ENCODE peak calls at places on chromosomes 7 and 10, in four cellular contexts. One of them, this sample, is unnamed.

GRCh38 chr10:75788394-75789205 is 357.2 kb downstream of the LRMDA start:
- DNase-seq in GM12878: no peak
- DNase-seq in A549: no peak
- DNase-seq in HepG2: peak
- DNase-seq in this sample: no peak

GRCh38 chr10:44334621-44335184 is 50.2 kb downstream of the CXCL12 start:
- DNase-seq in GM12878: no peak
- DNase-seq in HepG2: no peak
- DNase-seq in A549: no peak
- DNase-seq in this sample: no peak

GRCh38 chr10:103578782-103579382 is 85.4 kb downstream of the NEURL1 start:
- DNase-seq in HepG2: peak
- DNase-seq in A549: peak
- DNase-seq in GM12878: no peak
- DNase-seq in this sample: peak

GRCh38 chr7:40527723-40528122 is 392.9 kb downstream of the SUGCT start:
- DNase-seq in GM12878: no peak
- DNase-seq in HepG2: no peak
- DNase-seq in A549: no peak
- DNase-seq in this sample: no peak

GRCh38 chr7:81161459-81162075 is 242.7 kb upstream of the SEMA3C start:
- DNase-seq in GM12878: no peak
- DNase-seq in HepG2: peak
- DNase-seq in A549: peak
- DNase-seq in this sample: peak

GRCh38 chr10:114869500-114869899 is 47.9 kb downstream of the FHIP2A start:
- DNase-seq in A549: no peak
- DNase-seq in GM12878: no peak
- DNase-seq in HepG2: no peak
- DNase-seq in this sample: no peak

GRCh38 chr10:13859979-13860619 is 273.3 kb downstream of the PRPF18 start:
- DNase-seq in GM12878: no peak
- DNase-seq in A549: no peak
- DNase-seq in HepG2: no peak
- DNase-seq in this sample: no peak

GRCh38 chr10:6601224-6601805 is 21.2 kb upstream of the PRKCQ start:
- DNase-seq in A549: no peak
- DNase-seq in GM12878: no peak
- DNase-seq in HepG2: no peak
- DNase-seq in this sample: no peak

GRCh38 chr7:157641866-157642265 is 305.1 kb downstream of the DNAJB6 start:
- DNase-seq in GM12878: no peak
- DNase-seq in HepG2: no peak
- DNase-seq in A549: no peak
- DNase-seq in this sample: no peak

GRCh38 chr7:81248420-81248819 is 329.6 kb upstream of the SEMA3C start:
- DNase-seq in A549: no peak
- DNase-seq in GM12878: no peak
- DNase-seq in HepG2: no peak
- DNase-seq in this sample: no peak

GRCh38 chr10:78331391-78331922 is 297.8 kb downstream of the RPS24 start:
- DNase-seq in A549: no peak
- DNase-seq in GM12878: no peak
- DNase-seq in HepG2: no peak
- DNase-seq in this sample: no peak

GRCh38 chr7:91566333-91566732 is 302.1 kb downstream of the FZD1 start:
- DNase-seq in GM12878: no peak
- DNase-seq in HepG2: no peak
- DNase-seq in A549: no peak
- DNase-seq in this sample: no peak

GRCh38 chr10:124419635-124420034 is 912 bp upstream of the OAT start:
- DNase-seq in HepG2: no peak
- DNase-seq in GM12878: no peak
- DNase-seq in A549: no peak
- DNase-seq in this sample: no peak

GRCh38 chr10:108601856-108602255 is 1321.5 kb downstream of the XPNPEP1 start:
- DNase-seq in A549: no peak
- DNase-seq in GM12878: no peak
- DNase-seq in HepG2: no peak
- DNase-seq in this sample: no peak

GRCh38 chr7:4745971-4746919 is 29.2 kb upstream of the AP5Z1 start:
- DNase-seq in A549: peak
- DNase-seq in HepG2: peak
- DNase-seq in GM12878: peak
- DNase-seq in this sample: no peak

GRCh38 chr7:71659622-71660021 is 527.7 kb downstream of the GALNT17 start:
- DNase-seq in HepG2: no peak
- DNase-seq in GM12878: no peak
- DNase-seq in A549: no peak
- DNase-seq in this sample: no peak

GRCh38 chr7:50953820-50954219 is 171.1 kb upstream of the GRB10 start:
- DNase-seq in GM12878: no peak
- DNase-seq in HepG2: peak
- DNase-seq in A549: no peak
- DNase-seq in this sample: no peak
- TF ChIP-seq POLR2AphosphoS2 in GM12878: no peak
- TF ChIP-seq POLR2AphosphoS2 in HepG2: no peak
- TF ChIP-seq POLR2AphosphoS2 in A549: no peak
- TF ChIP-seq POLR2AphosphoS2 in this sample: no peak

DNA sequence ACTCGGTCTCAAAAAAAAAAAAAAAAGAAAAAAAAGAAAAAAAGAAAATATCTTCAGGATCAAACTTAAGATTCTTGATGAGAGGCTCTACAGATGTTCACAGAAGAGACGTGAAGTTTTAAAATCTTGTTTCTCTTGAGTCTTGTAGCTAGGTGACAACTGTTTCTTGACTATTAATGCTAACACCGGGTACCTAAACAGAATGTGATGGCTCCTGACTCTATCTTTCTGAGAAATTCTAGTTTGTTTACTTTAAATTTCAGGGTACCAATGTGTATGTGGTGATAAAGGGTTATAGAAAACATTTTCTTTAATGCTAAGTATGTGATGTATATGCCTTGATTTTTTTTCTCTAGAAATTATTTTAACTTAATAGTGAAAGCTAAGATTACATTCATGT is 61.0 kb downstream of the DAGLB start:
- DNase-seq in GM12878: no peak
- DNase-seq in HepG2: no peak
- DNase-seq in A549: no peak
- DNase-seq in this sample: no peak
- H3K27ac ChIP-seq in GM12878: no peak
- H3K27ac ChIP-seq in HepG2: no peak
- H3K27ac ChIP-seq in A549: peak
- H3K27ac ChIP-seq in this sample: no peak

GRCh38 chr10:110137142-110137545 is 70.3 kb upstream of the MXI1 start:
- DNase-seq in HepG2: peak
- DNase-seq in A549: peak
- DNase-seq in GM12878: peak
- DNase-seq in this sample: peak
- TF ChIP-seq POLR2AphosphoS2 in HepG2: no peak
- TF ChIP-seq POLR2AphosphoS2 in A549: no peak
- TF ChIP-seq POLR2AphosphoS2 in GM12878: no peak
- TF ChIP-seq POLR2AphosphoS2 in this sample: no peak

GRCh38 chr7:6395898-6396582 is 51.7 kb downstream of the DAGLB start:
- DNase-seq in GM12878: no peak
- DNase-seq in HepG2: no peak
- DNase-seq in A549: no peak
- DNase-seq in this sample: no peak
- H3K27ac ChIP-seq in GM12878: peak
- H3K27ac ChIP-seq in HepG2: no peak
- H3K27ac ChIP-seq in A549: peak
- H3K27ac ChIP-seq in this sample: no peak

DNA sequence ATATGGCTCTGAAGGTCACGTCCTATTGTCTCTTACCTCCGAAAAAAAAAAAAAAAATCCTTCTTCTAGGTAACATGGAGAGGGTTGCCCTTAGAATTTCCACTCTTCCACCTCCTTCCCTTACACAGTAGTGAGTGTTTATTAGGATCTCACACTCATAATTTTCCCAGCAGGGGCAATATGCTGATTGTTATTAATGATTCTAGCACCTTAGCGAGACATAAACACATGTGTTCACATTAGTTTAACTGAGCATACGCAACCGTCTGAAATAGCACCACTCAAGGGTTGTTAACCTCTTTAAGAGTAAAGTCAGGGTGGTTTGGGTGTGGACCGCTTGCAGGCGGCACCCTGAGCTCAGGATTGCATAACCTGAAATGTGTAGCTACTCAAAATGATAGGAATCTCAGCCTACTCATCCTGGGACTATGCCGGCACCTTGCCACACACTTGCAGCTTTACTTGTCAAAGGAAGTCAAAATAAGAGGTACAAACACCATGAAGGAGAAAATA is 52.2 kb downstream of the CPEB3 start:
- DNase-seq in A549: no peak
- DNase-seq in GM12878: no peak
- DNase-seq in HepG2: peak
- DNase-seq in this sample: peak
- TF ChIP-seq POLR2AphosphoS2 in A549: no peak
- TF ChIP-seq POLR2AphosphoS2 in GM12878: no peak
- TF ChIP-seq POLR2AphosphoS2 in HepG2: no peak
- TF ChIP-seq POLR2AphosphoS2 in this sample: no peak

This sample was measured in K562.